ENCODE peak calls at places on chromosomes 7 and 10, in five cellular contexts. One of them, this sample, is unnamed.

GRCh38 chr7:114923403-114923713 is 1.5 kb downstream of the MDFIC start:
- DNase-seq in small intestine: no peak
- DNase-seq in adipocyte: no peak
- DNase-seq in upper lobe of right lung: no peak
- DNase-seq in neuronal stem cell: no peak
- DNase-seq in this sample: no peak

GRCh38 chr10:96548589-96548988 is 34.9 kb upstream of the TLL2 start:
- DNase-seq in small intestine: no peak
- DNase-seq in neuronal stem cell: no peak
- DNase-seq in upper lobe of right lung: no peak
- DNase-seq in adipocyte: no peak
- DNase-seq in this sample: no peak

GRCh38 chr7:20508109-20508508 is 107.4 kb upstream of the ABCB5 start:
- DNase-seq in adipocyte: no peak
- DNase-seq in upper lobe of right lung: no peak
- DNase-seq in small intestine: no peak
- DNase-seq in neuronal stem cell: no peak
- DNase-seq in this sample: no peak

GRCh38 chr7:909358-910329 is 33.3 kb downstream of the GET4 start:
- DNase-seq in neuronal stem cell: peak; percentile 15
- DNase-seq in upper lobe of right lung: peak; percentile 88
- DNase-seq in small intestine: peak; percentile 59
- DNase-seq in adipocyte: peak; percentile 54
- DNase-seq in this sample: no peak

GRCh38 chr7:23486002-23486773 is 15.9 kb upstream of the IGF2BP3 start:
- DNase-seq in small intestine: no peak
- DNase-seq in adipocyte: no peak
- DNase-seq in neuronal stem cell: no peak
- DNase-seq in upper lobe of right lung: no peak
- DNase-seq in this sample: no peak

GRCh38 chr10:109259293-109259692 is 664.0 kb downstream of the XPNPEP1 start:
- DNase-seq in upper lobe of right lung: no peak
- DNase-seq in small intestine: no peak
- DNase-seq in neuronal stem cell: no peak
- DNase-seq in adipocyte: peak; percentile 30
- DNase-seq in this sample: peak; percentile 31

GRCh38 chr10:124155781-124156401 is 62.5 kb upstream of the CHST15 start:
- DNase-seq in upper lobe of right lung: no peak
- DNase-seq in neuronal stem cell: no peak
- DNase-seq in adipocyte: peak; percentile 47
- DNase-seq in small intestine: no peak
- DNase-seq in this sample: no peak

GRCh38 chr10:44334621-44335184 is 50.2 kb downstream of the CXCL12 start:
- DNase-seq in small intestine: no peak
- DNase-seq in neuronal stem cell: no peak
- DNase-seq in upper lobe of right lung: no peak
- DNase-seq in adipocyte: peak; percentile 67
- DNase-seq in this sample: peak; percentile 44

GRCh38 chr10:131702521-131703356 is 198.1 kb upstream of the PPP2R2D start:
- DNase-seq in neuronal stem cell: no peak
- DNase-seq in small intestine: no peak
- DNase-seq in adipocyte: no peak
- DNase-seq in upper lobe of right lung: peak; percentile 48
- DNase-seq in this sample: no peak

GRCh38 chr10:24952146-24952700 is at the start of gene PRTFDC1:
- DNase-seq in neuronal stem cell: peak; percentile 48
- DNase-seq in small intestine: peak; percentile 52
- DNase-seq in upper lobe of right lung: peak; percentile 72
- DNase-seq in adipocyte: peak; percentile 61
- DNase-seq in this sample: no peak

GRCh38 chr7:41584746-41585145 is 118.1 kb downstream of the INHBA start:
- DNase-seq in small intestine: no peak
- DNase-seq in adipocyte: peak; percentile 18
- DNase-seq in upper lobe of right lung: no peak
- DNase-seq in neuronal stem cell: no peak
- DNase-seq in this sample: no peak

GRCh38 chr7:36691983-36692382 is 32.3 kb downstream of the AOAH start:
- DNase-seq in adipocyte: no peak
- DNase-seq in small intestine: no peak
- DNase-seq in upper lobe of right lung: no peak
- DNase-seq in neuronal stem cell: no peak
- DNase-seq in this sample: no peak
- H3K36me3 ChIP-seq in adipocyte: no peaks in the 10 kb centered on the region
- H3K36me3 ChIP-seq in small intestine: no peaks in the 10 kb centered on the region
- H3K36me3 ChIP-seq in upper lobe of right lung: no peaks in the 10 kb centered on the region
- H3K36me3 ChIP-seq in neuronal stem cell: no peaks in the 10 kb centered on the region
- H3K36me3 ChIP-seq in this sample: no peaks in the 10 kb centered on the region

DNA sequence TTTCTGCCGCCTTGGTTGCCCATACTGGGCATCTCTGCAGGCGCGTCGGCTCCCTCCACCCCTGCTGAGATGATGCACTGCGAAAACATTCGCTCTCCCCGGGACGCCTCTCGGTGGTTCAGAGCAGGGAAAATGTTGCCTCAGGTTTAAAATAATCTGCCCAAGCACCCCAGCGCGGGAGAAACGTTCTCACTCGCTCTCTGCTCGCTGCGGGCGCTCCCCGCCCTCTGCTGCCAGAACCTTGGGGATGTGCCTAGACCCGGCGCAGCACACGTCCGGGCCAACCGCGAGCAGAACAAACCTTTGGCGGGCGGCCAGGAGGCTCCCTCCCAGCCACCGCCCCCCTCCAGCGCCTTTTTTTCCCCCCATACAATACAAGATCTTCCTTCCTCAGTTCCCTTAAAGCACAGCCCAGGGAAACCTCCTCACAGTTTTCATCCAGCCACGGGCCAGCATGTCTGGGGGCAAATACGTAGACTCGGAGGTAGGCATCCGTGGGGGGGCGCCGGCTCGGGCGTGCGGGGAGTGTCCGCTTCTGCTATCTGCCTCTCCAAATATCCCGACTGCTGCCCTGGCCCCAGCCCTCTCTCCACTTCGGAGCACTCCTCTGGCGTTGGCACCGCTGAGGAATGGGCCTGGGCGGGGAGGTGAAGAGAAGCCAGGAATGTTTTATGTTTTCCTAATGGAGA is at the start of gene CAV1:
- DNase-seq in upper lobe of right lung: peak; percentile 89
- DNase-seq in small intestine: peak; percentile 38
- DNase-seq in adipocyte: peak; percentile 97
- DNase-seq in neuronal stem cell: no peak
- DNase-seq in this sample: peak; percentile 78
- H3K4me3 ChIP-seq in upper lobe of right lung: peak within 1 kb of the TSS; percentile 68
- H3K4me3 ChIP-seq in small intestine: peak within 1 kb of the TSS; percentile 40
- H3K4me3 ChIP-seq in adipocyte: peak within 1 kb of the TSS; percentile 93
- H3K4me3 ChIP-seq in neuronal stem cell: peak within 1 kb of the TSS; percentile 49
- H3K4me3 ChIP-seq in this sample: peak within 1 kb of the TSS; percentile 73

GRCh38 chr7:45221896-45222604 is 64.5 kb downstream of the RAMP3 start:
- DNase-seq in neuronal stem cell: no peak
- DNase-seq in upper lobe of right lung: no peak
- DNase-seq in small intestine: no peak
- DNase-seq in adipocyte: no peak
- DNase-seq in this sample: no peak

GRCh38 chr7:45225560-45226335 is 68.2 kb downstream of the RAMP3 start:
- DNase-seq in small intestine: no peak
- DNase-seq in upper lobe of right lung: no peak
- DNase-seq in adipocyte: no peak
- DNase-seq in neuronal stem cell: no peak
- DNase-seq in this sample: no peak

GRCh38 chr7:45224832-45225231 is 67.2 kb downstream of the RAMP3 start:
- DNase-seq in small intestine: no peak
- DNase-seq in upper lobe of right lung: no peak
- DNase-seq in neuronal stem cell: peak; percentile 24
- DNase-seq in adipocyte: no peak
- DNase-seq in this sample: no peak

GRCh38 chr7:45223078-45223477 is 65.5 kb downstream of the RAMP3 start:
- DNase-seq in upper lobe of right lung: no peak
- DNase-seq in neuronal stem cell: no peak
- DNase-seq in small intestine: no peak
- DNase-seq in adipocyte: no peak
- DNase-seq in this sample: no peak

GRCh38 chr7:45223728-45224630 is 66.4 kb downstream of the RAMP3 start:
- DNase-seq in adipocyte: no peak
- DNase-seq in small intestine: no peak
- DNase-seq in neuronal stem cell: no peak
- DNase-seq in upper lobe of right lung: no peak
- DNase-seq in this sample: no peak
- H3K27me3 ChIP-seq in adipocyte: peaks cover 53% of the 10 kb centered on the region
- H3K27me3 ChIP-seq in small intestine: no peaks in the 10 kb centered on the region
- H3K27me3 ChIP-seq in neuronal stem cell: no peaks in the 10 kb centered on the region
- H3K27me3 ChIP-seq in upper lobe of right lung: no peaks in the 10 kb centered on the region
- H3K27me3 ChIP-seq in this sample: peaks cover 1% of the 10 kb centered on the region

GRCh38 chr7:106464169-106464568 is 179.4 kb upstream of the NAMPT start:
- DNase-seq in small intestine: no peak
- DNase-seq in neuronal stem cell: no peak
- DNase-seq in upper lobe of right lung: no peak
- DNase-seq in adipocyte: no peak
- DNase-seq in this sample: no peak
- H3K36me3 ChIP-seq in small intestine: no peaks in the 10 kb centered on the region
- H3K36me3 ChIP-seq in neuronal stem cell: no peaks in the 10 kb centered on the region
- H3K36me3 ChIP-seq in upper lobe of right lung: no peaks in the 10 kb centered on the region
- H3K36me3 ChIP-seq in adipocyte: no peaks in the 10 kb centered on the region
- H3K36me3 ChIP-seq in this sample: no peaks in the 10 kb centered on the region

GRCh38 chr7:155810607-155811559 is 1.4 kb downstream of the SHH start:
- DNase-seq in adipocyte: no peak
- DNase-seq in small intestine: no peak
- DNase-seq in neuronal stem cell: no peak
- DNase-seq in upper lobe of right lung: no peak
- DNase-seq in this sample: no peak
- H3K4me3 ChIP-seq in adipocyte: no peak overlapping the region
- H3K4me3 ChIP-seq in small intestine: peak overlapping the region; percentile 17
- H3K4me3 ChIP-seq in neuronal stem cell: no peak overlapping the region
- H3K4me3 ChIP-seq in upper lobe of right lung: peak overlapping the region; percentile 52
- H3K4me3 ChIP-seq in this sample: no peak overlapping the region

DNA sequence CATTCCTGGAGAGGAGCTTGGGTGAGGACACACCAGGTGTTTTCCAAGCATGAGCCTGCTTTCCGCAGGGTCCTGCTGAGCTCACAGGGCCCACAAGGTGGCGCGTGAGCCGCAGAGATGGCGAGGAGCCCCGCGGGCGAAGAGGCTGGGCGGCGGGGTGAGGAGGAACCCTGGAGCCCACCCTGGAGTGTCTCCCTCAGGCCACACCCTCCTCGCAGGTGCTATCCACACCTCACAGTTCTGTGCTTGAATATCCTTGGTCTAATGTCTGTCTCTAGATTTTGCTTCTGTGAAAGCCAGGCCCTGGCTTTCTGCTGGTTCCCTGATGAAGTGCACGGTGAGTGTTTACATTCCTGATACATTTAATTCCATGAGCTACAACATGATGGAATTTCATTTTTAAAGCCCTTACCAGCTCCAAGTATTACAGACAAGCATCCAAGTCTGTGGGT is 433.6 kb downstream of the ACTR3B start:
- DNase-seq in adipocyte: no peak
- DNase-seq in neuronal stem cell: peak; percentile 43
- DNase-seq in upper lobe of right lung: peak; percentile 75
- DNase-seq in small intestine: no peak
- DNase-seq in this sample: no peak
- H3K27me3 ChIP-seq in adipocyte: no peaks in the 10 kb centered on the region
- H3K27me3 ChIP-seq in neuronal stem cell: no peaks in the 10 kb centered on the region
- H3K27me3 ChIP-seq in upper lobe of right lung: no peaks in the 10 kb centered on the region
- H3K27me3 ChIP-seq in small intestine: no peaks in the 10 kb centered on the region
- H3K27me3 ChIP-seq in this sample: no peaks in the 10 kb centered on the region

GRCh38 chr10:95359466-95359865 is 68.7 kb upstream of the PDLIM1 start:
- DNase-seq in neuronal stem cell: no peak
- DNase-seq in upper lobe of right lung: no peak
- DNase-seq in small intestine: no peak
- DNase-seq in adipocyte: no peak
- DNase-seq in this sample: no peak
- H3K36me3 ChIP-seq in neuronal stem cell: no peaks in the 10 kb centered on the region
- H3K36me3 ChIP-seq in upper lobe of right lung: no peaks in the 10 kb centered on the region
- H3K36me3 ChIP-seq in small intestine: no peaks in the 10 kb centered on the region
- H3K36me3 ChIP-seq in adipocyte: peaks cover 54% of the 10 kb centered on the region
- H3K36me3 ChIP-seq in this sample: no peaks in the 10 kb centered on the region